ENCODE peak calls at places on chromosomes 7 and 10, in eight cellular contexts. K is amniotic stem cell; J is HS-5; N is NCI-H2171 treated with DMSO at 0.1 percent for 48 hours; I is skeletal muscle cell; C is cardiac muscle cell; F is activated naive CD4-positive, alpha-beta T cell treated with anti-CD3 and anti-CD28 coated beads for 36 hours; S is activated T-helper 9 cell treated with anti-CD3 and anti-CD28 coated beads, Interleukin-2, amount 50 U/mL, for 16 hours. B is an unnamed sample.

GRCh38 chr10:30929901-30930520 is 101.7 kb downstream of the ZNF438 start:
- DNase-seq in K (no peak), J (no peak), N (no peak), I (no peak), C (no peak), F (no peak), S (no peak), B (no peak)

GRCh38 chr7:125547505-125547904 is 617.9 kb upstream of the POT1 start:
- DNase-seq in K (no peak), J (no peak), N (no peak), I (no peak), C (no peak), F (no peak), S (no peak), B (no peak)

GRCh38 chr10:3206516-3207157 is 34.1 kb upstream of the PITRM1 start:
- DNase-seq in K (no peak), J (no peak), N (no peak), I (no peak), C (no peak), F (no peak), S (no peak), B (no peak)

GRCh38 chr10:120514035-120514620 is 57.1 kb downstream of the PLPP4 start:
- DNase-seq in K (no peak), J (no peak), N (no peak), I (no peak), C (peak; percentile 44), F (peak; percentile 52), S (no peak), B (peak; percentile 68)

GRCh38 chr7:151503902-151504714 is 15.6 kb downstream of the RHEB start:
- DNase-seq in K (peak; percentile 57), J (peak; percentile 53), N (no peak), I (peak; percentile 74), C (peak; percentile 93), F (no peak), S (no peak), B (peak; percentile 35)

GRCh38 chr7:35906191-35906908 is 105.5 kb downstream of the SEPTIN7 start:
- DNase-seq in K (peak; percentile 21), J (peak; percentile 56), N (peak; percentile 79), I (peak; percentile 34), C (peak; percentile 89), F (peak; percentile 82), S (peak; percentile 38), B (peak; percentile 38)

GRCh38 chr10:538895-539294 is 150.6 kb downstream of the DIP2C start:
- DNase-seq in K (no peak), J (no peak), N (no peak), I (peak; percentile 82), C (peak; percentile 55), F (no peak), S (no peak), B (no peak)

GRCh38 chr10:115844592-115844991 is 428.4 kb downstream of the GFRA1 start:
- DNase-seq in K (no peak), J (no peak), N (peak; percentile 8), I (no peak), C (peak; percentile 54), F (no peak), S (no peak), B (no peak)

GRCh38 chr10:132742837-132743194 is 43.1 kb downstream of the NKX6-2 start:
- DNase-seq in K (no peak), J (no peak), N (no peak), I (no peak), C (no peak), F (no peak), S (no peak), B (no peak)

GRCh38 chr7:20191044-20191867 is 25.9 kb downstream of the MACC1 start:
- DNase-seq in K (no peak), J (no peak), N (no peak), I (no peak), C (no peak), F (no peak), S (no peak), B (no peak)

GRCh38 chr10:119783665-119784027 is 57.8 kb downstream of the INPP5F start:
- DNase-seq in K (no peak), J (no peak), N (no peak), I (no peak), C (no peak), F (no peak), S (no peak), B (no peak)

GRCh38 chr10:79927111-79927828 is 21.6 kb downstream of the SFTPD start:
- DNase-seq in K (no peak), J (no peak), N (no peak), I (no peak), C (no peak), F (no peak), S (no peak), B (no peak)

GRCh38 chr10:18659784-18660561 is 742 bp downstream of the ARL5B start:
- DNase-seq in K (no peak), J (no peak), N (peak; percentile 51), I (no peak), C (peak; percentile 40), F (peak; percentile 46), S (no peak), B (peak; percentile 69)

GRCh38 chr10:77899080-77899477 is 27.5 kb downstream of the DLG5 start:
- DNase-seq in K (peak; percentile 25), J (peak; percentile 67), N (peak; percentile 32), I (peak; percentile 17), C (peak; percentile 62), F (no peak), S (no peak), B (peak; percentile 88)

GRCh38 chr7:157635669-157636068 is 298.9 kb downstream of the DNAJB6 start:
- DNase-seq in K (no peak), J (no peak), N (no peak), I (no peak), C (no peak), F (no peak), S (no peak), B (no peak)

GRCh38 chr10:79184141-79184625 is 115.4 kb downstream of the ZMIZ1 start:
- DNase-seq in K (no peak), J (no peak), N (no peak), I (peak; percentile 42), C (peak; percentile 58), F (no peak), S (no peak), B (no peak)

GRCh38 chr7:44284216-44284615 is 41.2 kb downstream of the CAMK2B start:
- DNase-seq in K (no peak), J (no peak), N (peak; percentile 81), I (no peak), C (no peak), F (peak; percentile 1), S (no peak), B (no peak)

GRCh38 chr10:52644678-52645434 is 127.7 kb downstream of the MBL2 start:
- DNase-seq in K (no peak), J (no peak), N (peak; percentile 1), I (no peak), C (peak; percentile 75), F (peak; percentile 21), S (no peak), B (peak; percentile 25)

GRCh38 chr10:28668363-28669226 is 8.7 kb upstream of the BAMBI start:
- DNase-seq in K (peak; percentile 27), J (no peak), N (peak; percentile 11), I (no peak), C (peak; percentile 79), F (peak; percentile 75), S (peak; percentile 47), B (peak; percentile 16)

GRCh38 chr7:40372031-40372430 is 237.2 kb downstream of the SUGCT start:
- DNase-seq in K (no peak), J (no peak), N (no peak), I (no peak), C (no peak), F (no peak), S (no peak), B (no peak)

GRCh38 chr7:83957333-83957732 is 237.3 kb downstream of the SEMA3A start:
- DNase-seq in K (no peak), J (no peak), N (peak; percentile 59), I (peak; percentile 16), C (peak; percentile 81), F (no peak), S (no peak), B (no peak)

GRCh38 chr10:93074137-93074596 is 474 bp downstream of the CYP26A1 start:
- DNase-seq in K (no peak), J (no peak), N (peak; percentile 55), I (no peak), C (no peak), F (no peak), S (no peak), B (no peak)

GRCh38 chr10:48625013-48625412 is 20.1 kb upstream of the ARHGAP22 start:
- DNase-seq in K (no peak), J (no peak), N (no peak), I (no peak), C (no peak), F (no peak), S (no peak), B (no peak)

GRCh38 chr10:78283069-78283682 is 249.5 kb downstream of the RPS24 start:
- DNase-seq in K (no peak), J (no peak), N (no peak), I (no peak), C (no peak), F (no peak), S (no peak), B (no peak)

GRCh38 chr10:50561816-50562215 is 61.9 kb downstream of the SGMS1 start:
- DNase-seq in K (no peak), J (no peak), N (peak; percentile 40), I (no peak), C (no peak), F (no peak), S (no peak), B (peak; percentile 35)

GRCh38 chr7:129009437-129009836 is 45.5 kb downstream of the TNPO3 start:
- DNase-seq in K (no peak), J (no peak), N (no peak), I (no peak), C (no peak), F (no peak), S (no peak), B (no peak)

GRCh38 chr10:91360434-91360833 is 49.7 kb upstream of the HECTD2 start:
- DNase-seq in K (no peak), J (no peak), N (no peak), I (no peak), C (no peak), F (no peak), S (no peak), B (no peak)

GRCh38 chr10:97466755-97467154 is 20.8 kb downstream of the ZDHHC16 start:
- DNase-seq in K (no peak), J (peak; percentile 40), N (no peak), I (no peak), C (no peak), F (no peak), S (no peak), B (no peak)

GRCh38 chr7:101021703-101022102 is 1.8 kb downstream of the MUC17 start:
- DNase-seq in K (no peak), J (no peak), N (no peak), I (no peak), C (no peak), F (no peak), S (no peak), B (no peak)

GRCh38 chr7:122844191-122844988 is 41.9 kb downstream of the CADPS2 start:
- DNase-seq in K (no peak), J (no peak), N (no peak), I (no peak), C (no peak), F (no peak), S (no peak), B (no peak)

B was measured in T47D.